ENCODE peak calls at places on chromosomes 1 and 21, in four cellular contexts. U is CD4-positive, CD25-positive, alpha-beta regulatory T cell; A is CD4-positive, alpha-beta memory T cell; D is stimulated activated naive CD4-positive, alpha-beta T cell. N is an unnamed sample.

GRCh38 chr1:173149887-173150286 is 57.2 kb downstream of the TNFSF4 start:
- DNase-seq in U (no peak), A (no peak), D (no peak), N (no peak)

GRCh38 chr1:167629681-167630567 is at the start of gene RCSD1:
- DNase-seq in U (peak), D (peak), A (peak), N (peak)

GRCh38 chr1:50237081-50237480 is 128.4 kb downstream of the ELAVL4 start:
- DNase-seq in A (no peak), U (no peak), D (no peak), N (no peak)

GRCh38 chr1:113027449-113027848 is 45.5 kb upstream of the LRIG2 start:
- DNase-seq in U (no peak), D (no peak), A (no peak), N (no peak)

GRCh38 chr1:246269466-246269865 is 237.6 kb downstream of the SMYD3 start:
- DNase-seq in U (no peak), D (no peak), A (no peak), N (no peak)

GRCh38 chr1:236468625-236469024 is 55.2 kb upstream of the LGALS8 start:
- DNase-seq in A (no peak), D (no peak), U (no peak), N (no peak)

GRCh38 chr1:35175067-35176001 is 17.6 kb downstream of the SFPQ start:
- DNase-seq in A (no peak), D (no peak), U (no peak), N (no peak)

GRCh38 chr1:59952065-59952464 is 25.5 kb upstream of the CYP2J2 start:
- DNase-seq in U (no peak), A (no peak), D (no peak), N (no peak)

GRCh38 chr1:75092141-75092540 is 42.0 kb upstream of the LHX8 start:
- DNase-seq in A (no peak), D (no peak), U (no peak), N (no peak)

GRCh38 chr1:233135833-233136232 is 159.7 kb downstream of the PCNX2 start:
- DNase-seq in D (no peak), A (no peak), U (no peak), N (no peak)

GRCh38 chr1:29469457-29469856 is 233.1 kb downstream of the PTPRU start:
- DNase-seq in A (no peak), U (no peak), D (no peak), N (no peak)

GRCh38 chr1:67723620-67724019 is 38.6 kb downstream of the GADD45A start:
- DNase-seq in A (no peak), U (peak), D (no peak), N (no peak)

GRCh38 chr1:221839794-221840395 is 98.0 kb upstream of the DUSP10 start:
- DNase-seq in D (no peak), A (peak), U (peak), N (no peak)

GRCh38 chr1:61318319-61319125 is 236.2 kb downstream of the NFIA start:
- DNase-seq in D (no peak), U (no peak), A (no peak), N (no peak)

GRCh38 chr1:201354151-201354900 is 23.2 kb downstream of the TNNT2 start:
- DNase-seq in A (no peak), D (no peak), U (no peak), N (no peak)

GRCh38 chr1:4700801-4701200 is 46.4 kb downstream of the AJAP1 start:
- DNase-seq in A (no peak), U (no peak), D (no peak), N (no peak)

GRCh38 chr1:20089328-20090077 is 19.5 kb downstream of the PLA2G5 start:
- DNase-seq in U (no peak), A (no peak), D (no peak), N (no peak)

GRCh38 chr1:8516793-8517556 is 199.1 kb downstream of the SLC45A1 start:
- DNase-seq in A (no peak), U (no peak), D (no peak), N (no peak)

GRCh38 chr1:93776728-93777127 is 95.1 kb upstream of the BCAR3 start:
- DNase-seq in U (no peak), A (no peak), D (no peak), N (no peak)

GRCh38 chr1:236868625-236869467 is 73.8 kb downstream of the MTR start:
- DNase-seq in A (no peak), D (no peak), U (peak), N (peak)

GRCh38 chr21:24850121-24850520 is 757.2 kb downstream of the MRPL39 start:
- DNase-seq in U (no peak), D (no peak), A (no peak), N (no peak)

GRCh38 chr21:31660134-31660565 is 657 bp downstream of the SOD1 start:
- DNase-seq in D (no peak), U (no peak), A (no peak), N (no peak)

GRCh38 chr1:43512681-43513080 is 18.0 kb upstream of the PTPRF start:
- DNase-seq in U (no peak), A (no peak), D (no peak), N (no peak)

GRCh38 chr1:207024202-207025143 is 8.1 kb downstream of the C1orf116 start:
- DNase-seq in A (no peak), U (no peak), D (no peak), N (no peak)

GRCh38 chr21:16424331-16424749 is 694.6 kb downstream of the USP25 start:
- DNase-seq in A (no peak), D (no peak), U (no peak), N (no peak)

GRCh38 chr1:209751627-209752231 is 4.1 kb upstream of the TRAF3IP3 start:
- DNase-seq in D (no peak), U (peak), A (peak), N (no peak)

GRCh38 chr1:231206856-231207255 is 34.2 kb upstream of the GNPAT start:
- DNase-seq in D (no peak), A (no peak), U (no peak), N (no peak)

GRCh38 chr1:54221867-54222484 is 22.0 kb downstream of the MRPL37 start:
- DNase-seq in U (no peak), A (no peak), D (no peak), N (no peak)

GRCh38 chr1:194512957-194513356 is 1326.5 kb upstream of the B3GALT2 start:
- DNase-seq in U (no peak), A (no peak), D (no peak), N (no peak)

GRCh38 chr1:36122062-36122461 is 3.0 kb downstream of the COL8A2 start:
- DNase-seq in D (no peak), U (no peak), A (no peak), N (no peak)

GRCh38 chr1:94988356-94988755 is 61.4 kb upstream of the CNN3 start:
- DNase-seq in U (no peak), A (no peak), D (no peak), N (no peak)

GRCh38 chr1:20366076-20366765 is 75.5 kb downstream of the VWA5B1 start:
- DNase-seq in U (no peak), D (no peak), A (no peak), N (no peak)

GRCh38 chr1:12616709-12617373 is 1.2 kb downstream of the DHRS3 start:
- DNase-seq in D (peak), U (peak), A (peak), N (no peak)

N was measured in T follicular helper cell.